ENCODE peak calls at places on chromosomes 12 and 14, in eight cellular contexts. P is A549, X is cardiac muscle cell, L is breast epithelium, F is adipocyte, G is psoas muscle, C is mesendoderm, V is GM23338. Y is an unnamed sample.

GRCh38 chr12:9971158-9971557 is at the start of gene CLEC12A:
- DNase-seq in P (no peak), V (no peak), C (no peak), G (no peak), L (no peak), X (no peak), F (no peak), Y (no peak)

GRCh38 chr12:54378791-54379400 is 5.6 kb downstream of the ZNF385A start:
- DNase-seq in G (peak; percentile 84), C (peak; percentile 86), V (peak; percentile 80), X (peak; percentile 76), L (no peak), P (peak; percentile 88), F (peak; percentile 82), Y (peak; percentile 79)

GRCh38 chr12:47752552-47752951 is 6.1 kb downstream of the RAPGEF3 start:
- DNase-seq in V (no peak), L (no peak), F (peak; percentile 84), P (no peak), X (no peak), G (no peak), C (no peak), Y (peak; percentile 80)

GRCh38 chr12:12736759-12737676 is 19.9 kb downstream of the CDKN1B start:
- DNase-seq in F (peak; percentile 78), G (no peak), L (no peak), P (peak; percentile 50), X (peak; percentile 48), C (peak; percentile 35), V (peak; percentile 75), Y (peak; percentile 68)

GRCh38 chr12:119578112-119578511 is 15.5 kb upstream of the TMEM233 start:
- DNase-seq in X (no peak), V (no peak), G (no peak), L (no peak), P (no peak), F (no peak), C (no peak), Y (no peak)

GRCh38 chr12:79877246-79877645 is 57.7 kb downstream of the PPP1R12A start:
- DNase-seq in L (no peak), C (no peak), V (no peak), F (no peak), X (no peak), P (no peak), G (no peak), Y (no peak)

GRCh38 chr14:30005114-30005698 is 77.6 kb upstream of the PRKD1 start:
- DNase-seq in X (peak; percentile 66), L (no peak), C (peak; percentile 69), P (peak; percentile 18), F (peak; percentile 84), G (no peak), V (peak; percentile 72), Y (peak; percentile 79)

GRCh38 chr12:43736921-43737440 is 21.6 kb downstream of the PUS7L start:
- DNase-seq in G (no peak), V (no peak), F (no peak), C (no peak), X (no peak), P (no peak), L (no peak), Y (no peak)

GRCh38 chr14:99564256-99564902 is 39.6 kb downstream of the CCDC85C start:
- DNase-seq in X (peak; percentile 82), L (no peak), P (no peak), C (no peak), G (no peak), V (no peak), F (peak; percentile 91), Y (peak; percentile 72)

GRCh38 chr12:52145941-52146821 is 45.6 kb downstream of the KRT80 start:
- DNase-seq in X (no peak), C (no peak), F (no peak), P (no peak), V (no peak), L (no peak), G (no peak), Y (no peak)

GRCh38 chr12:34396006-34396860 is 373.9 kb downstream of the ALG10 start:
- DNase-seq in F (no peak), C (no peak), G (peak; percentile 32), L (peak; percentile 20), V (no peak), X (no peak), P (no peak), Y (no peak)

GRCh38 chr12:24795699-24796385 is 153.1 kb downstream of the BCAT1 start:
- DNase-seq in L (no peak), V (no peak), F (no peak), G (no peak), X (no peak), C (no peak), P (no peak), Y (no peak)

GRCh38 chr12:79378496-79378895 is 312.3 kb downstream of the PAWR start:
- DNase-seq in F (peak; percentile 11), L (no peak), C (no peak), G (no peak), V (no peak), X (no peak), P (no peak), Y (no peak)

GRCh38 chr12:113050808-113051207 is 5.7 kb upstream of the DTX1 start:
- DNase-seq in V (no peak), L (no peak), P (no peak), G (no peak), X (no peak), C (no peak), F (no peak), Y (no peak)

GRCh38 chr14:34623506-34623905 is 6.4 kb downstream of the SNX6 start:
- DNase-seq in F (no peak), X (no peak), L (no peak), V (no peak), G (no peak), C (no peak), P (no peak), Y (no peak)

GRCh38 chr12:64001439-64001838 is 156.9 kb downstream of the SRGAP1 start:
- DNase-seq in X (no peak), G (no peak), P (no peak), F (no peak), C (no peak), L (no peak), V (no peak), Y (peak; percentile 60)

GRCh38 chr14:87705439-87705896 is 287.5 kb downstream of the GALC start:
- DNase-seq in L (no peak), X (no peak), G (no peak), C (no peak), V (no peak), P (no peak), F (no peak), Y (no peak)

GRCh38 chr14:52023518-52023917 is 34.2 kb downstream of the RTRAF start:
- DNase-seq in P (no peak), F (peak; percentile 70), C (no peak), V (no peak), X (no peak), L (no peak), G (no peak), Y (peak; percentile 71)

GRCh38 chr12:120798696-120799095 is 73.1 kb downstream of the ACADS start:
- DNase-seq in G (no peak), P (no peak), F (no peak), V (no peak), X (no peak), C (no peak), L (no peak), Y (no peak)
- H3K4me3 ChIP-seq in G (no peak overlapping the region), P (no peak overlapping the region), F (no peak overlapping the region), V (no peak overlapping the region), X (no peak overlapping the region), C (no peak overlapping the region), L (no peak overlapping the region), Y (no peak overlapping the region)

GRCh38 chr12:40103043-40103442 is 2.8 kb downstream of the SLC2A13 start:
- DNase-seq in L (no peak), G (no peak), X (no peak), V (no peak), C (peak; percentile 44), P (no peak), F (no peak), Y (no peak)
- H3K4me3 ChIP-seq in L (no peak overlapping the region), G (no peak overlapping the region), X (no peak overlapping the region), V (peak overlapping the region; percentile 74), C (no peak overlapping the region), P (no peak overlapping the region), F (no peak overlapping the region), Y (no peak overlapping the region)

DNA sequence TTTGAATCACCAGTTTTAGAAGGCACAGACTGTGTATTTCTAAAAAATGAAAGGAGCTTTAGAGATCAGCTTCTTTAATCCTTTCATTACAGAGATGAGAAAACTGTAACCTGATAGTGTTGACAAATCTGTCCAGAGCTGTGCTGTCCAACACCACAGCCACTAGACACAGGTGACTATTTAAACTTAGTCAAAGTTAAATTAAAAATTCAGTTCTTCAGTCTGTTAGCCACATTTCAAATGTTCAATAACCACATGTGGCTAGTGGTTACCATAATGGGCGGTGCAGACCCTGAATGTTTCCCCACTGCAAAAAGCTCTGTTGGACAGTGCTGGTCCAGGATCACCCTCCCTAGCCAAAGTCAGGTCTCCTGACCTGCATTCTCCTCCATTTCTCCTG is 21.6 kb downstream of the DAD1 start:
- DNase-seq in C (no peak), F (no peak), X (no peak), P (no peak), L (no peak), G (no peak), V (no peak), Y (no peak)
- H3K4me3 ChIP-seq in C (no peak overlapping the region), F (no peak overlapping the region), X (no peak overlapping the region), P (no peak overlapping the region), L (no peak overlapping the region), G (no peak overlapping the region), V (no peak overlapping the region), Y (no peak overlapping the region)

GRCh38 chr12:14261096-14261495 is 104.4 kb upstream of the ATF7IP start:
- DNase-seq in P (no peak), F (no peak), V (peak; percentile 60), G (no peak), X (no peak), C (peak; percentile 64), L (no peak), Y (no peak)

GRCh38 chr12:14259481-14260010 is 105.9 kb upstream of the ATF7IP start:
- DNase-seq in V (no peak), X (no peak), G (no peak), F (no peak), L (no peak), C (no peak), P (no peak), Y (no peak)

GRCh38 chr12:14258468-14258947 is 107.0 kb upstream of the ATF7IP start:
- DNase-seq in V (peak; percentile 57), L (no peak), F (no peak), P (no peak), X (peak; percentile 28), G (peak; percentile 56), C (peak; percentile 42), Y (peak; percentile 50)

GRCh38 chr12:14261861-14262260 is 103.6 kb upstream of the ATF7IP start:
- DNase-seq in F (no peak), P (no peak), C (no peak), G (no peak), V (no peak), X (no peak), L (no peak), Y (no peak)

GRCh38 chr12:14260011-14260993 is 105.2 kb upstream of the ATF7IP start:
- DNase-seq in F (peak; percentile 83), V (peak; percentile 98), L (peak; percentile 92), X (peak; percentile 71), G (peak; percentile 94), C (peak; percentile 99), P (no peak), Y (peak; percentile 94)
- H3K4me3 ChIP-seq in F (peak overlapping the region; percentile 71), V (peak overlapping the region; percentile 37), L (peak overlapping the region; percentile 57), X (no peak overlapping the region), G (peak overlapping the region; percentile 39), C (no peak overlapping the region), P (no peak overlapping the region), Y (no peak overlapping the region)